ENCODE peak calls at places on chromosomes 2 and 18, in six cellular contexts. J is uterus, P is endothelial cell, O is WERI-Rb-1, B is endodermal cell, H is HL-60. N is an unnamed sample.

GRCh38 chr2:120344214-120344990 is 1.5 kb upstream of the INHBB start:
- DNase-seq in J (no peak), P (peak), O (peak), B (peak), H (no peak), N (peak)

GRCh38 chr2:714005-714741 is 37.0 kb upstream of the TMEM18 start:
- DNase-seq in J (no peak), P (peak), O (peak), B (peak), H (peak), N (peak)

GRCh38 chr2:229980440-229981184 is 58.3 kb downstream of the FBXO36 start:
- DNase-seq in J (peak), P (peak), O (no peak), B (peak), H (no peak), N (peak)

GRCh38 chr2:238908960-238909951 is 61.4 kb downstream of the TWIST2 start:
- DNase-seq in J (peak), P (no peak), O (no peak), B (peak), H (no peak), N (no peak)

GRCh38 chr2:192049362-192049761 is 145.4 kb downstream of the TMEFF2 start:
- DNase-seq in J (no peak), P (no peak), O (no peak), B (no peak), H (no peak), N (no peak)

GRCh38 chr2:195575879-195576391 is 81.1 kb upstream of the SLC39A10 start:
- DNase-seq in J (no peak), P (no peak), O (no peak), B (no peak), H (no peak), N (no peak)

GRCh38 chr2:168189835-168190426 is 57.5 kb downstream of the STK39 start:
- DNase-seq in J (no peak), P (no peak), O (no peak), B (no peak), H (no peak), N (no peak)

GRCh38 chr18:65753520-65753919 is 2.7 kb downstream of the CDH7 start:
- DNase-seq in J (no peak), P (peak), O (peak), B (peak), H (peak), N (peak)

GRCh38 chr2:74706741-74707140 is 52.7 kb downstream of the SEMA4F start:
- DNase-seq in J (no peak), P (no peak), O (peak), B (no peak), H (no peak), N (no peak)

GRCh38 chr18:13657974-13658373 is 68.4 kb downstream of the FAM210A start:
- DNase-seq in J (no peak), P (no peak), O (no peak), B (no peak), H (no peak), N (no peak)

GRCh38 chr2:114810092-114810491 is 367.7 kb downstream of the DPP10 start:
- DNase-seq in J (no peak), P (no peak), O (no peak), B (no peak), H (no peak), N (no peak)

GRCh38 chr2:70898363-70899240 is 37.1 kb upstream of the ATP6V1B1 start:
- DNase-seq in J (no peak), P (no peak), O (no peak), B (peak), H (no peak), N (no peak)

GRCh38 chr2:141109633-141110032 is 1021.2 kb downstream of the LRP1B start:
- DNase-seq in J (no peak), P (no peak), O (peak), B (peak), H (no peak), N (no peak)

GRCh38 chr18:7272268-7273049 is 41.6 kb downstream of the LRRC30 start:
- DNase-seq in J (peak), P (peak), O (peak), B (peak), H (no peak), N (no peak)

GRCh38 chr2:219912530-219912929 is 285.1 kb downstream of the SLC4A3 start:
- DNase-seq in J (peak), P (no peak), O (no peak), B (no peak), H (no peak), N (no peak)
- TF ChIP-seq CTCF in J (peak), P (no peak), O (no peak), B (no peak), H (no peak), N (no peak)

GRCh38 chr2:201129044-201129505 is 13.1 kb downstream of the CFLAR start:
- DNase-seq in J (no peak), P (no peak), O (no peak), B (no peak), H (no peak), N (no peak)
- TF ChIP-seq CTCF in J (no peak), P (no peak), O (no peak), B (no peak), H (no peak), N (no peak)

GRCh38 chr2:232439758-232440135 is 16.2 kb upstream of the ALPI start:
- DNase-seq in J (no peak), P (no peak), O (no peak), B (peak), H (no peak), N (no peak)
- TF ChIP-seq CTCF in J (no peak), P (peak), O (no peak), B (peak), H (no peak), N (no peak)

DNA sequence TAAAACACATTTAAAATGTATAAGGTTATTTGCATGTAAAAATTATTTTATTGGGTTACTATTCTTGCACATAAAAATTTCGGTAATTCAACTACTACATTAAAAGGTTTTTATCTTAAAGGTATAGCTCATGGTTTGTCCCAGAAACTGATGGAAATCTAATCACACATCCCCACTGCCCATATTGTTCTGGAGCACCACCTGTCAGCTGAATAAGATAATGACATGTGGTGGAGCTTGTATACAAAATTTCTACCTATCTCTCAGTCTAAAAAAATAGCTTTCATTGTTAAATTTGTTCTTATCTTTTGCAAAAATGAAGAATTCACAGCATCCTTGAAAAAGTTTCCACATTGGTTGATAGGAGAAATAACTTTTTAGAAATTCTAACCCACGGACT is 18.3 kb downstream of the ERBB4 start:
- DNase-seq in J (no peak), P (no peak), O (no peak), B (no peak), H (no peak), N (peak)
- TF ChIP-seq CTCF in J (no peak), P (no peak), O (peak), B (peak), H (no peak), N (peak)

DNA sequence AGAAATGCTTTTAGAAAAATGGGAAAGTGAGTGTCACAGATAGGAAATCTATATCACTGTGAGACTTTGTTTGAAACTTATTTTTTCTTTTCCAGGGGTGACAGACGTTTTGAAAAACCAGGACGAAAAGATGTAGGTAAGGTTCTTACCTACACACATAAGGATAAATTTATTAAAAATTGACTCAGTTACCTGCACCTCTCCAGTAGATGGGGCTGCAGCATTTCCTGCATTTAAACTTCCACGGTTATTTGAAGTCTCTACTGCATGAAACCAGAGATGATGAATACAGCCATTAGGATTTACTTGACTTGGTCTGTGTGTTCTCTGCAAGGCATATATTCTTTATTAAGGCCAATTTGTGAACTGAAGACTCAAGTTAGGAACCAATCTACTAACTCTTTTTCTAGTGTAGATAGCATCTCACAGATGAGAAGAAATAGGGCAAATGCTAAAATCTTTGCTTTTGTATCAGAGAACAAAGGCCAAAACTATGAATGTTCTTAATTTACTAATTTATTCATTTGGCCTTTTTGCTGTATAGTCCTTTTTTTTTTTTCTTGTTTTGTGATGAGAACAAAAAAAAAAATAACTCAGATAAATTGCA is 15.0 kb downstream of the KCNJ13 start:
- DNase-seq in J (no peak), P (peak), O (peak), B (peak), H (no peak), N (peak)
- TF ChIP-seq CTCF in J (no peak), P (peak), O (peak), B (peak), H (no peak), N (peak)

GRCh38 chr2:219618733-219619122 is 8.7 kb upstream of the SLC4A3 start:
- DNase-seq in J (no peak), P (no peak), O (no peak), B (no peak), H (no peak), N (no peak)

GRCh38 chr2:219616550-219616949 is 10.9 kb upstream of the SLC4A3 start:
- DNase-seq in J (no peak), P (no peak), O (no peak), B (no peak), H (no peak), N (no peak)

GRCh38 chr2:219620546-219620945 is 6.9 kb upstream of the SLC4A3 start:
- DNase-seq in J (no peak), P (no peak), O (no peak), B (no peak), H (no peak), N (no peak)

GRCh38 chr2:219622472-219622871 is 5.0 kb upstream of the SLC4A3 start:
- DNase-seq in J (no peak), P (no peak), O (no peak), B (no peak), H (no peak), N (no peak)

GRCh38 chr2:219619235-219619634 is 8.2 kb upstream of the SLC4A3 start:
- DNase-seq in J (no peak), P (no peak), O (peak), B (peak), H (no peak), N (no peak)
- TF ChIP-seq CTCF in J (no peak), P (no peak), O (peak), B (peak), H (no peak), N (peak)

DNA sequence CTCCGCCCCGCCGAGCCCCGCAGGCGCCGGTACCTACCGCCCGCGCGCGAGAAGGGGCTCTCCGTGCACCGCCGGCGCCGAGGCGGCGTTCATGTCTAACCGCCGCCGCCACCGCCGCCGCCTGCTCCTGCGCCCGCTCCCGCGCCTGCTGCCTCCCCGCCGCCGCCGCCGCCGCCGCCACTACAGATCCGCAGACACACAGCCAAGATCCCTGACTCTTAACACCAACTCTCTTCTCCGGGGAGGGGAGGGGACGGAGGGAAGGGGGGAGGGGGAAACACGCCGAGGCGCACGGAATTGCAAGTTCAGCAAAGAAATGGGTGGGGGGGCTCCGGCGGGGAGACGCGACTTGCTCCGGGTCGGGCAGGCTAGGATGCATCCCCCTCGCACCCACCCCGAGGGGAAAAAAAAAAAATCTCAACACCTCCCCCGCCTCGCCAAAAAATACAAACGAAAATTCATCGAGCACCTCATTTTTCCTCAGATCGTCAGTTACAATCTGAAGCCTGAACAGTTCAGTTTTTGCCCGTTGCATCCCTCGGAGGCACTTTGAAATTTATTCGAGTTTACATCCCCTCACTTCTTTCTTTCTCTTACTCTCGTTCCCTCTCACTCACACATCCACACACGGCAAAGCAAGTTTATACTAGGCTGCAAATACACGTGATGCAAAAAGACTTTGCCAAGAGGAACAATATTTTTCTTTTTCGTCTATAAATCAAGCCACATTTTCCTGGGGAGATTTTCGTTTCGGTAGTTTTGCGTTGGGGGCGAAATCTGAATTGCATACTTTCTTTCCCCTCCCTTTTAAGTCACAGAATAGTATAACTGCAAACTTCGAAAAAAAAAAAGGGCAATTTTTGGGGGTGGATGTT is at the start of gene TCF4:
- DNase-seq in J (peak), P (peak), O (peak), B (peak), H (peak), N (peak)
- TF ChIP-seq CTCF in J (no peak), P (no peak), O (no peak), B (no peak), H (no peak), N (no peak)

DNA sequence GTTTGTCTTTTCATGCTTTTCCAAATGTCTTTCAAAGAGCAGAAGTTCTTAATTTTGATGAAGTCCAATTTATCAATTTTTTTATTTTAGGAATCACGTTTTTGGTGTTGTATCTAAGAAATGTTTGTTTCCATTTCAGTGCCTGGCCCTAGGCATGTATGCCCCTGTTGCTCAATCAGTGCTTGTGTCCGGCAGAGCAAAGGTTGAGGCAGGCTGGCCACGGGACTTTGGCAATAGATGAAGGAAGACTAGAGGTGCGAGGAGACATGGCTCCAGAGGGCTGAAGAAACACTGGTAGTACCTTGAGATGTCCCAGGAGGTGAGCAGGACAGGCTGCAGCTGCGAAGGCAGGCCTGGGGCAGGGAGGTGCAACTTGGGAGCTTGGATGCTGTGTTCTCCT is 10.1 kb upstream of the B3GNT7 start:
- DNase-seq in J (no peak), P (no peak), O (no peak), B (no peak), H (no peak), N (no peak)
- TF ChIP-seq CTCF in J (no peak), P (no peak), O (no peak), B (no peak), H (no peak), N (no peak)

DNA sequence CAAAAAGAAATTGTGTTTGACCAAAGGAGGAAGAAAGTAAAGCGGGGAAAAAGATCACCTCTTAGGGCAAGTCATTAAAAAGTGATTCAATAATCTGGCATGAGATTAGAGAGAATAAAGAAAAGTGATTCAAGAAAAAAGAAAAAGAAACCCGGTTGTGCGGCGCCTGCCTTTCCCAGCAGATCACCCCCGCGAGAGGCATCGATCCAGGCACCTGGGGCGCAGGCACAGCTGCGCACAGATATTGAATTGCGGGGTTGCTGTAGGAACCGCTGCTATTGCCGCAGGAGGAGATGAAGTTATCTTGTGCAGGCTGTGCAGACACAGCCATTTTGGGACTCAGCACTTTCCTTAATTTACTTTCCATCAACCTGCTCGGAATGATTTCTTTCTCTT is 71.2 kb downstream of the PLB1 start:
- DNase-seq in J (peak), P (no peak), O (peak), B (no peak), H (no peak), N (peak)
- TF ChIP-seq CTCF in J (no peak), P (peak), O (no peak), B (peak), H (no peak), N (no peak)

GRCh38 chr18:54004828-54005227 is 219.6 kb downstream of the MBD2 start:
- DNase-seq in J (no peak), P (no peak), O (peak), B (peak), H (no peak), N (no peak)
- TF ChIP-seq CTCF in J (no peak), P (no peak), O (peak), B (peak), H (no peak), N (no peak)

N was measured in BE2C.